ENCODE peak calls at places on chromosomes 5 and 9, in four cellular contexts. K is SK-N-SH, V is ovary, F is H1. R is an unnamed sample.
A peak's percentile ranks its signal among the peaks of the same experiment; 100 is the strongest.

GRCh38 chr5:35656721-35657120 is 39.1 kb downstream of the SPEF2 start:
- DNase-seq in F (no peak), K (no peak), V (no peak), R (no peak)

GRCh38 chr9:75604661-75605060 is 285.8 kb upstream of the PCSK5 start:
- DNase-seq in F (no peak), V (no peak), K (no peak), R (no peak)

GRCh38 chr9:135471751-135472640 is 7.6 kb upstream of the PPP1R26 start:
- DNase-seq in K (no peak), F (no peak), V (no peak), R (no peak)

GRCh38 chr5:135212361-135213033 is 178.5 kb upstream of the PITX1 start:
- DNase-seq in K (no peak), V (no peak), F (no peak), R (no peak)

GRCh38 chr9:104258289-104259045 is 164.4 kb downstream of the SMC2 start:
- DNase-seq in V (no peak), K (no peak), F (peak; percentile 27), R (no peak)

GRCh38 chr9:36488322-36488838 is 84.3 kb upstream of the MELK start:
- DNase-seq in F (no peak), K (no peak), V (no peak), R (no peak)

GRCh38 chr9:75027187-75028107 is 646 bp downstream of the CARNMT1 start:
- DNase-seq in F (peak; percentile 1), V (peak; percentile 69), K (peak; percentile 85), R (no peak)

GRCh38 chr9:72577212-72577753 is 55.9 kb downstream of the TMC1 start:
- DNase-seq in K (no peak), F (no peak), V (no peak), R (peak; percentile 43)

GRCh38 chr9:84002344-84002743 is 21.7 kb downstream of the RMI1 start:
- DNase-seq in V (no peak), F (no peak), K (no peak), R (no peak)

GRCh38 chr5:168941901-168942300 is 359.0 kb downstream of the SLIT3 start:
- DNase-seq in V (no peak), K (peak; percentile 44), F (no peak), R (no peak)

GRCh38 chr5:124507688-124508087 is 238.8 kb downstream of the ZNF608 start:
- DNase-seq in F (no peak), V (no peak), K (no peak), R (no peak)

GRCh38 chr9:129176786-129177442 is 1.1 kb downstream of the IER5L start:
- DNase-seq in K (peak; percentile 75), F (no peak), V (peak; percentile 70), R (no peak)

GRCh38 chr9:36820392-36820861 is 213.6 kb downstream of the PAX5 start:
- DNase-seq in K (no peak), V (no peak), F (no peak), R (no peak)

GRCh38 chr5:1330847-1331831 is 13.8 kb downstream of the CLPTM1L start:
- DNase-seq in V (no peak), F (no peak), K (no peak), R (no peak)

GRCh38 chr9:106757539-106757938 is 105.4 kb upstream of the ZNF462 start:
- DNase-seq in V (no peak), K (peak; percentile 11), F (no peak), R (no peak)

GRCh38 chr5:138338411-138339085 is 482 bp downstream of the FAM53C start:
- DNase-seq in K (peak; percentile 31), V (no peak), F (no peak), R (no peak)

GRCh38 chr5:178428341-178429155 is 161.6 kb downstream of the COL23A1 start:
- DNase-seq in V (peak; percentile 25), K (peak; percentile 78), F (no peak), R (no peak)

GRCh38 chr9:115353681-115354080 is 235.7 kb upstream of the TNC start:
- DNase-seq in F (no peak), K (no peak), V (no peak), R (no peak)

GRCh38 chr5:164336276-164336675 is 830.9 kb downstream of the MAT2B start:
- DNase-seq in K (no peak), V (no peak), F (no peak), R (no peak)

GRCh38 chr5:141431286-141431685 is 979 bp downstream of the PCDHGA12 start:
- DNase-seq in V (no peak), F (no peak), K (no peak), R (no peak)

GRCh38 chr5:119315516-119315949 is 40.3 kb upstream of the TNFAIP8 start:
- DNase-seq in V (no peak), K (peak; percentile 38), F (no peak), R (peak; percentile 5)

GRCh38 chr9:8845808-8846207 is 1046.2 kb upstream of the DMAC1 start:
- DNase-seq in F (no peak), K (peak; percentile 46), V (no peak), R (no peak)

GRCh38 chr5:173715607-173716006 is 99.2 kb upstream of the BOD1 start:
- DNase-seq in F (no peak), K (no peak), V (no peak), R (no peak)

GRCh38 chr9:12819436-12820185 is 44.8 kb downstream of the LURAP1L start:
- DNase-seq in K (no peak), V (no peak), F (peak; percentile 3), R (peak; percentile 8)

GRCh38 chr5:31625394-31625793 is 13.5 kb upstream of the PDZD2 start:
- DNase-seq in F (no peak), K (no peak), V (no peak), R (no peak)
- H3K27me3 ChIP-seq in F (no peaks in the 10 kb centered on the region), K (peaks cover under 1% of the 10 kb centered on the region), V (no peaks in the 10 kb centered on the region), R (no peaks in the 10 kb centered on the region)

GRCh38 chr5:132436936-132437335 is 53.6 kb downstream of the IRF1 start:
- DNase-seq in K (no peak), V (no peak), F (no peak), R (no peak)
- H3K4me1 ChIP-seq in K (peaks cover 3% of the 10 kb centered on the region), V (peaks cover 27% of the 10 kb centered on the region), F (no peaks in the 10 kb centered on the region), R (peaks cover 41% of the 10 kb centered on the region)

DNA sequence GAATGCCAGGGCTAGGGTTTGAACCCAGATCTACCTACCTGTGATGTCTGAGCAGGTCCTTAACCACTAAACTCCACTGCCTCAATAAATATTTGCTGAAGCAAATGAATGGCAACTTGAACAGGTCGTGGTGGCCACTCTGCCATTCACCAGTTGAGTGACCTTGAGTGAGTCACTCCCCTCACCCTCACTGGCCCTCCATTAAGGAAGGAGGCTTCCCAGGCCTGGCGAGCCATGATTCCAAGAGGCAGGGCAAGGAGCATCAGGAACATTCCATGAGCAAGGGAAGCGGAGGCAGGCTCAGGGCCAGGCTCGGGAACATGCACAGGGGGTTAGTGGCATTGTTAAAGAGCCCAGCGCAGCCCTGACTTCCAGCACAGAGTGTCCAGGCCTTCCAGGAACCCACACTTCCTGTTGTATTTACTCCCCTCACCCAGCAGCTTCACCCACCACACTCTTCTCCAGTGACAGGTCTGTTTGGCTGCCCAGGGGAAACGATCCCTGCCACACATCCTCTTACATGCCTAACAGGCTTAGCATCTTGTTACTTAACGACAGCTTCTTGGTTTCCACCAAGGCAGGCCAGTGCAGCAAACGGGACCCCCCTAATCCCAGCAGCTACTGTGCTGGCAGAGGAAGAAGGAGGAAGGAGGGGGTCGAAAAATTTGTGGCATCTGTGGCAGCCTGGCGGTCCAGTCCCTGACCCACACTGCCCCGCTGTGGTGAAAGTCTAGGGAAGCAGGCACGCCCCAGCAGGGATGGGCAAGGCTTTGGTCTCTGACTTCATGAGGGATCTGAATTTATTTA is 43.7 kb upstream of the TTC1 start:
- DNase-seq in K (peak; percentile 69), F (no peak), V (peak; percentile 67), R (no peak)
- TF ChIP-seq EP300 in K (no peak), F (no peak), V (no peak), R (no peak)

GRCh38 chr9:89632136-89633135 is 27.6 kb downstream of the GADD45G start:
- DNase-seq in V (no peak), K (no peak), F (no peak), R (no peak)
- H3K27me3 ChIP-seq in V (no peaks in the 10 kb centered on the region), K (no peaks in the 10 kb centered on the region), F (peaks cover 2% of the 10 kb centered on the region), R (no peaks in the 10 kb centered on the region)

DNA sequence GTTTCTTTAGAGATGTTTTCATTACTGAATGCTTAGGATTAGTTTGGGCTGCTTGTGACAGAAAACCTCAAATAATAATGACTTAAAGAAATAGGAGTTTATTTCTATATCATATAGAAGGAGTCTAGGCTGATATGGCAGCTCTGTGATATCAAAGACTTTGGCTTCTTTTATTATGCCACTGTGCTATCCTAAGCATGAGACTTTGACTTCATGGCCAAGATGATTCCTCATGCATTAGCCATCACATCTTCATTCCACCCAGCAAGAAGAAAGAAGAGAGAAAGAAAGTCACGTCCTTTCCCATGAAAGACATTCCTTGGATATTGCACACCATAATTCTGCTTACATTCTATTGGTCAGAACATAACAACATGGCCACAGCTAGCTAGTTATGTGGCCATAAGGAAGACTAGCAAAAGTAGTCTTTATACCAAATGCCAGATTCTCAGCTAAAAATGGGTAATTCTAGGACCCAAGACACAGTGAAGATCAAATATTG is 76.2 kb downstream of the DAPK1 start:
- DNase-seq in K (no peak), V (no peak), F (no peak), R (no peak)
- H3K4me1 ChIP-seq in K (peaks cover 20% of the 10 kb centered on the region), V (peaks cover 42% of the 10 kb centered on the region), F (peaks cover 9% of the 10 kb centered on the region), R (peaks cover 31% of the 10 kb centered on the region)

DNA sequence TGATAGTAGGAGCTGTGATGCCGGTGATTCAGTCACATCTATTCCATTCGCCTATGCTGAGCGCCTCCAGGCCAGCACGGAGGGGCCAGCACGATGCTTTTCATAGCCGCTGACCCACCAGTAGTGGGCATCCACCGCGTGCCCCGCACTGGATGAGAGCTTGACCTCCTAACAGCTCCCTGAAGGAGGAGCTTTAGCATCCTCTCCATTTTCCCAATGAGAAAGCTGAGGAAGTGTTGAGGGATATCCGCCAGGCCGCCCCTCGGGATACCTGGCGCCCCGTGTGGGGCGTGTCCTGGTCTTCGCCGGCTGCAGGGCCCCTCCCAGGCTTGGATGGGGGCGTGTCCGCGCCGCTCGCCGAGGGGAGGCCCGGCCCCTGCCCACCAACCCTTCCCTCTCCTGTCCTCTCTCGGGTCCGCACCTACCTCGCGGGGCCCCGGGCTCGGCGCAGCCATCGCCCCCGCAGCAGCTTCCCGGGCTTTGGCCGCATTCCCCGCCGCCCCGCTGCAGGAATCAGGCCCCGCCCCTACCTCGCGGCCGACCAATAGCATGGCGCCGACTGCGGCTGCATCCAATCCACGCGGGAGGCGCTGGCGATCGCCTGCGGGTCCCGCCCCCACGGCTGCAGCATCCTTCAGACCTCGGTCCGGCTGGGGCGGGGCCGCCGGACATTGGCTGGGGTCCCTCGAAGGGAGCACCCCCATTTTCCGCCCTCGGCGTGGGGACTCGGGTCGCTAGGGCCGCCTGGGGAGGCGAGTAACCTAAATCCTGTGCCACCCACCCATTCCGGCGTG is at the start of gene PIP5KL1:
- DNase-seq in F (peak; percentile 67), K (peak; percentile 98), V (peak; percentile 91), R (peak; percentile 70)
- TF ChIP-seq EP300 in F (no peak), K (no peak), V (no peak), R (no peak)

R was measured in tibial nerve.